ENCODE peak calls at places on chromosomes 3 and 15, in nine cellular contexts. Z is AG04450; A is RWPE1; V is mesenchymal stem cell; I is ovary; R is brain microvascular endothelial cell; J is small intestine; X is CD8-positive, alpha-beta memory T cell; S is spleen. N is an unnamed sample.

GRCh38 chr3:58214484-58215316 is 3.9 kb upstream of the DNASE1L3 start:
- DNase-seq in Z (no peak), A (peak; percentile 76), V (peak; percentile 33), I (no peak), R (peak; percentile 22), J (no peak), X (no peak), S (peak; percentile 88), N (no peak)

GRCh38 chr15:52331490-52332240 is 36.1 kb upstream of the MYO5C start:
- DNase-seq in Z (no peak), A (peak; percentile 60), V (peak; percentile 47), I (no peak), R (peak; percentile 38), J (peak; percentile 69), X (peak; percentile 24), S (no peak), N (no peak)

GRCh38 chr3:111244760-111245159 is 173.1 kb downstream of the NECTIN3 start:
- DNase-seq in Z (no peak), A (no peak), V (no peak), I (no peak), R (no peak), J (no peak), X (no peak), S (no peak), N (no peak)

GRCh38 chr3:14130707-14131106 is 5.9 kb downstream of the TMEM43 start:
- DNase-seq in Z (no peak), A (no peak), V (no peak), I (no peak), R (no peak), J (no peak), X (no peak), S (no peak), N (no peak)

GRCh38 chr3:69320867-69321266 is 65.0 kb downstream of the FRMD4B start:
- DNase-seq in Z (no peak), A (no peak), V (no peak), I (peak; percentile 43), R (no peak), J (no peak), X (no peak), S (no peak), N (no peak)

GRCh38 chr15:98842973-98843285 is 164.7 kb downstream of the PGPEP1L start:
- DNase-seq in Z (no peak), A (no peak), V (no peak), I (no peak), R (no peak), J (no peak), X (no peak), S (no peak), N (no peak)

GRCh38 chr15:38878026-38878425 is 313.4 kb upstream of the RASGRP1 start:
- DNase-seq in Z (no peak), A (no peak), V (no peak), I (no peak), R (no peak), J (no peak), X (no peak), S (no peak), N (no peak)

GRCh38 chr3:122893282-122893681 is 98.4 kb downstream of the SLC49A4 start:
- DNase-seq in Z (no peak), A (peak; percentile 86), V (no peak), I (no peak), R (no peak), J (no peak), X (no peak), S (no peak), N (no peak)

GRCh38 chr15:68114840-68115239 is 60.7 kb downstream of the PIAS1 start:
- DNase-seq in Z (no peak), A (no peak), V (no peak), I (no peak), R (no peak), J (no peak), X (no peak), S (no peak), N (no peak)

GRCh38 chr3:55486101-55486856 is 827 bp downstream of the WNT5A start:
- DNase-seq in Z (no peak), A (no peak), V (peak; percentile 87), I (peak; percentile 88), R (peak; percentile 78), J (no peak), X (no peak), S (peak; percentile 78), N (peak; percentile 27)

GRCh38 chr15:101651753-101652097 is 456 bp downstream of the TM2D3 start:
- DNase-seq in Z (no peak), A (peak; percentile 66), V (no peak), I (no peak), R (peak; percentile 20), J (peak; percentile 56), X (no peak), S (no peak), N (no peak)

DNA sequence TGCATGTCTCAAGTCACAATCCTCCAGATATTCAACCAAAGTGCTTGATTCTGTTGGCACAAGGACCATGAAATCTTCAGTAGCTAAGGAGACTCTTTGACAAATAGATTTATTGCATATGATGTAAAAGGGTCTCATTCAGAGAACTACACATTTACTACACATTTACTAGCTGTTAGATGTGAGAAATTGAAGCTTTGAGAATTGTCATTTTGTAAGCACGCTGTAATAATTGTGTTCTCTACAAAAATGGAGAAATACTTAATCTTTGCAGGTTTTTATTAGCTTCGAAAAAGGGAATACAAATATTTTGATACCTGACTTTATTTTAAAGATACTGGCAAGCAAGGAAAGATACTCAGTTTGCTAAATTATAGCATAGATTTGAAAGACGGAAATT is 70.2 kb upstream of the CHD2 start:
- DNase-seq in Z (no peak), A (no peak), V (no peak), I (no peak), R (no peak), J (no peak), X (no peak), S (no peak), N (no peak)
- H3K27ac ChIP-seq in Z (no peak overlapping the region), A (no peak overlapping the region), V (no peak overlapping the region), I (peak overlapping the region; percentile 86), R (no peak overlapping the region), J (no peak overlapping the region), X (no peak overlapping the region), S (no peak overlapping the region), N (peak overlapping the region; percentile 98)

GRCh38 chr3:66889758-66890576 is 108.1 kb upstream of the KBTBD8 start:
- DNase-seq in Z (no peak), A (no peak), V (no peak), I (no peak), R (no peak), J (peak; percentile 16), X (no peak), S (no peak), N (no peak)

GRCh38 chr3:66885326-66886000 is 112.6 kb upstream of the KBTBD8 start:
- DNase-seq in Z (no peak), A (peak; percentile 4), V (peak; percentile 14), I (no peak), R (peak; percentile 90), J (no peak), X (no peak), S (no peak), N (no peak)

DNA sequence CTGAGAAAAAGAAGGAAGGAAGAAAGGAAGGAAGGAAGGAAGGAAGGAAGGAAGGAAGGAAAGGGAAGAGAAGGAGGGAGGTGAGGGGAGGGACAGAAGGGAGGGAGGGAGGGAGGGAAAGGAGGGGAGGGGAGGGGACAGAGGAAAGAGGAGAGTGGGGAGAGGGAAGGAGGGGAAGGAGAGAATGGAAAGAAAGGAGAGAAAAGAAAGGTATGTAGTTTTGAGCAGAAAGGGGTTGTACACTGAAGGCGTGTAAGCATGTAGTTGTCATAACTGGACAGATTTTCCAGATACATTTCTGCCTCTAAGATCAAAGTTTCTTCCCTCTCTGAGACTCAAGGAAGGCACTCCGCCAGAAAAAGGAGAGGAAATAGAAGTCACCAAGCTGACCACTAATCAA is 113.4 kb upstream of the KBTBD8 start:
- DNase-seq in Z (no peak), A (no peak), V (no peak), I (no peak), R (no peak), J (no peak), X (no peak), S (no peak), N (no peak)
- H3K27ac ChIP-seq in Z (no peak overlapping the region), A (no peak overlapping the region), V (no peak overlapping the region), I (no peak overlapping the region), R (peak overlapping the region; percentile 22), J (no peak overlapping the region), X (no peak overlapping the region), S (no peak overlapping the region), N (no peak overlapping the region)

GRCh38 chr3:187051066-187051465 is 88.2 kb downstream of the RPL39L start:
- DNase-seq in Z (no peak), A (no peak), V (no peak), I (no peak), R (no peak), J (no peak), X (no peak), S (no peak), N (no peak)

GRCh38 chr3:187049462-187050101 is 89.7 kb downstream of the RPL39L start:
- DNase-seq in Z (no peak), A (no peak), V (no peak), I (no peak), R (no peak), J (no peak), X (no peak), S (no peak), N (no peak)

GRCh38 chr3:187046033-187046432 is 93.3 kb downstream of the RPL39L start:
- DNase-seq in Z (no peak), A (no peak), V (no peak), I (no peak), R (no peak), J (no peak), X (no peak), S (no peak), N (no peak)

DNA sequence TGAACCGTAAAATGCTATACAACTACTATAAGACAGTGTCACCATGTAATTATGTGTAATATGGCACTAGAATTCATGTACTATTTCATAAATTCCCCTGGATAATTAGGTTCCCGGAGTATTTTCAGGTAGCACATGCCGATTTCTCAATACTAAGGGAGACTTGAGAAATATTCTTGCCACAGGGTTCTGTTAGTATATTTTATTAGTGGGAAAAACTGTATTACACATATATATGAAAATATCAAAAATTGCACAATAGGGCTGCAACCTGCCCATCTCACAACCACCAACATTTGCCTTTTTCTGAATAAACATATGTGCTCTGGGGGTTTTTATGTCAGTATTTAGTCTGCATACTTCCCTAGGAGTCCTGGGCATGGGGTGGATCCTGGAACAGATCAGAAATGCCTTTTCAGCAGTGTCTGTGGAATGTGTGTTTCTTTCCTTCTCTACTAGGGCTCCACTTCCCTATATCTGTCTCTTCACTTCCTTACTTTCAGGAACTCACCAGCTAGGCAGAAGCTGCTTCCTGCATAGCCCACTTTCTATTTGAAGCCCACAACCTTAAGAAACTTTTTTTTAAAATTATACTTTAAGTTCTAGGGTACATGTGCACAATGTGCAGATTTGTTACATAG is 87.5 kb downstream of the RPL39L start:
- DNase-seq in Z (no peak), A (no peak), V (no peak), I (no peak), R (no peak), J (no peak), X (no peak), S (no peak), N (no peak)
- H3K27ac ChIP-seq in Z (no peak overlapping the region), A (no peak overlapping the region), V (no peak overlapping the region), I (no peak overlapping the region), R (no peak overlapping the region), J (no peak overlapping the region), X (no peak overlapping the region), S (no peak overlapping the region), N (no peak overlapping the region)

GRCh38 chr3:70501596-70501995 is 189.2 kb upstream of the MDFIC2 start:
- DNase-seq in Z (no peak), A (no peak), V (no peak), I (no peak), R (no peak), J (no peak), X (no peak), S (no peak), N (no peak)

GRCh38 chr3:70506775-70507174 is 194.3 kb upstream of the MDFIC2 start:
- DNase-seq in Z (no peak), A (no peak), V (no peak), I (no peak), R (no peak), J (no peak), X (no peak), S (no peak), N (no peak)
- H3K27ac ChIP-seq in Z (no peak overlapping the region), A (no peak overlapping the region), V (no peak overlapping the region), I (no peak overlapping the region), R (no peak overlapping the region), J (no peak overlapping the region), X (no peak overlapping the region), S (no peak overlapping the region), N (no peak overlapping the region)

N was measured in caudate nucleus.